ENCODE peak calls at places on chromosomes 13 and 19, in five cellular contexts. C is astrocyte of the spinal cord, A is suprapubic skin, L is AG04450, V is H1. S is an unnamed sample.

GRCh38 chr19:7294571-7295212 is 478 bp upstream of the INSR start:
- DNase-seq in V (peak; percentile 66), C (peak; percentile 14), A (peak; percentile 81), L (no peak), S (peak; percentile 83)

GRCh38 chr13:25329706-25330105 is 28.3 kb downstream of the NUP58 start:
- DNase-seq in V (no peak), A (no peak), L (no peak), C (no peak), S (no peak)

GRCh38 chr13:99307648-99308339 is 595 bp upstream of the GPR183 start:
- DNase-seq in L (no peak), V (no peak), A (no peak), C (peak; percentile 74), S (peak; percentile 54)

GRCh38 chr19:29663861-29664752 is 1.2 kb upstream of the PLEKHF1 start:
- DNase-seq in L (no peak), C (peak; percentile 36), A (peak; percentile 65), V (no peak), S (no peak)

GRCh38 chr19:27986299-27986698 is 1226.7 kb downstream of the UQCRFS1 start:
- DNase-seq in L (no peak), V (no peak), A (no peak), C (no peak), S (no peak)

GRCh38 chr13:40145139-40145538 is 489.7 kb downstream of the COG6 start:
- DNase-seq in V (no peak), C (no peak), A (no peak), L (no peak), S (no peak)

GRCh38 chr13:40430234-40430633 is 236.2 kb downstream of the FOXO1 start:
- DNase-seq in L (no peak), A (no peak), V (no peak), C (no peak), S (peak; percentile 63)

GRCh38 chr13:72638059-72638815 is 89.2 kb downstream of the MZT1 start:
- DNase-seq in C (peak; percentile 14), L (no peak), A (no peak), V (no peak), S (no peak)

GRCh38 chr19:17775245-17775927 is 19.6 kb upstream of the B3GNT3 start:
- DNase-seq in C (no peak), L (no peak), V (peak; percentile 92), A (no peak), S (peak; percentile 25)

GRCh38 chr13:20492641-20493040 is 33.0 kb downstream of the CRYL1 start:
- DNase-seq in A (no peak), C (no peak), V (peak; percentile 58), L (no peak), S (no peak)

GRCh38 chr13:74218291-74218690 is 84.1 kb upstream of the KLF12 start:
- DNase-seq in L (no peak), A (no peak), V (no peak), C (no peak), S (no peak)

GRCh38 chr19:12838182-12838890 is at the start of gene MAST1:
- DNase-seq in C (no peak), L (no peak), V (peak; percentile 86), A (no peak), S (peak; percentile 49)

GRCh38 chr19:2478324-2478755 is 2.4 kb downstream of the GADD45B start:
- DNase-seq in C (peak; percentile 71), V (peak; percentile 72), A (peak; percentile 89), L (no peak), S (peak; percentile 88)

GRCh38 chr13:114309086-114309485 is 5.2 kb upstream of the CHAMP1 start:
- DNase-seq in V (no peak), C (no peak), L (no peak), A (no peak), S (no peak)

GRCh38 chr13:93080587-93080986 is 146.0 kb upstream of the GPC6 start:
- DNase-seq in L (no peak), C (peak; percentile 57), A (no peak), V (no peak), S (no peak)

GRCh38 chr13:31965361-31966066 is 66.1 kb upstream of the FRY start:
- DNase-seq in V (no peak), L (no peak), C (peak; percentile 67), A (no peak), S (peak; percentile 30)

GRCh38 chr13:100290165-100290801 is 201.4 kb downstream of the PCCA start:
- DNase-seq in V (no peak), L (peak; percentile 11), A (no peak), C (peak; percentile 27), S (no peak)

GRCh38 chr13:76016799-76017198 is 380.7 kb downstream of the LMO7 start:
- DNase-seq in V (peak; percentile 73), A (no peak), C (peak; percentile 18), L (no peak), S (peak; percentile 20)

GRCh38 chr19:41853768-41854167 is 6.3 kb upstream of the RPS19 start:
- DNase-seq in C (no peak), V (no peak), A (no peak), L (no peak), S (no peak)

GRCh38 chr13:114320065-114320464 is 5.8 kb downstream of the CHAMP1 start:
- DNase-seq in C (no peak), A (no peak), V (no peak), L (no peak), S (no peak)

GRCh38 chr13:79079351-79079839 is 326.7 kb downstream of the RBM26 start:
- DNase-seq in A (no peak), L (no peak), C (no peak), V (no peak), S (no peak)
- TF ChIP-seq CTCF in A (no peak), L (no peak), C (no peak), V (peak; percentile 26), S (no peak)

DNA sequence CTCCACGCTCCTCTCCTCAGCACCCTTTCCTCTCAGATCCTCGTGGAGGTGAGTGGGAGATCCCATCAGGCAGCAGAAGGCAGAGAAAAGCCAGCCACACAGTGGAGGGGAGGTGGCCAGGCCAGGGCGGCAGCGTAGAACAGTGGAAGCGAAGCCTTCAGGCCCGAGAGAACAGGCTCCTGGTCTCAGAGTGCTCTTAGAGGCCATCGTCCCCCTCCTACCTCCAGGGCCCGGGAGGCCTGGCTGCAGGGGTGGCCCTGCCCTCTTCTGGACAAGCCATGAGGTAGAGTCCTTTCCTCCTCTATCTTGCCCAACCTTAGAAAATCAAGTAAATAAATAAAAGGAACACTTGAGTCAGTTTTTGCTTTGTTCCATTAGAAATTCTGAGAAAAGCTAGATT is 202.0 kb downstream of the KATNAL1 start:
- DNase-seq in C (no peak), V (peak; percentile 53), A (no peak), L (no peak), S (peak; percentile 52)
- TF ChIP-seq CTCF in C (peak; percentile 9), V (peak; percentile 34), A (no peak), L (no peak), S (peak; percentile 28)

DNA sequence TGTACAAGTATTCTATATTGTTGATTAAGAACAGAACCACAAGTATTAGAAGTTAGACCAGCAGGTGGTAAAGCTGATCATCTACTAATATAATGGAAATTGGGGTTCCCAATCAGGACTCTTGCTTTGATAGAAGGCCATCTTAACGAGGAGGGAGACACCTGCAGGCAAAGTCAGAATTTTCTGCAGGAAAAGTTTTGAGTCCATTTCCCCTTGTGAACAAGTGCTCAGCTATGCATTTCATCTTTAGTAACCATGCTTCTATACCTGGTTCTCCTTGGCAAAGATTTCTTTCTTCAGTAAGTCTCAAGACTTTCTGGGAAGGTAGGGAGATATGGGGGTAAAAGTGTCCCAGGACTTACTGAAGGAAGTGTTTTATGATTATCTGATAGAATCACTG is 36.1 kb upstream of the USPL1 start:
- DNase-seq in L (no peak), A (no peak), V (no peak), C (no peak), S (no peak)
- TF ChIP-seq CTCF in L (peak; percentile 29), A (no peak), V (peak; percentile 56), C (peak; percentile 42), S (peak; percentile 24)

GRCh38 chr13:110877737-110878136 is 37.1 kb downstream of the ANKRD10 start:
- DNase-seq in C (no peak), L (no peak), V (no peak), A (no peak), S (no peak)
- TF ChIP-seq CTCF in C (no peak), L (no peak), V (no peak), A (no peak), S (no peak)

DNA sequence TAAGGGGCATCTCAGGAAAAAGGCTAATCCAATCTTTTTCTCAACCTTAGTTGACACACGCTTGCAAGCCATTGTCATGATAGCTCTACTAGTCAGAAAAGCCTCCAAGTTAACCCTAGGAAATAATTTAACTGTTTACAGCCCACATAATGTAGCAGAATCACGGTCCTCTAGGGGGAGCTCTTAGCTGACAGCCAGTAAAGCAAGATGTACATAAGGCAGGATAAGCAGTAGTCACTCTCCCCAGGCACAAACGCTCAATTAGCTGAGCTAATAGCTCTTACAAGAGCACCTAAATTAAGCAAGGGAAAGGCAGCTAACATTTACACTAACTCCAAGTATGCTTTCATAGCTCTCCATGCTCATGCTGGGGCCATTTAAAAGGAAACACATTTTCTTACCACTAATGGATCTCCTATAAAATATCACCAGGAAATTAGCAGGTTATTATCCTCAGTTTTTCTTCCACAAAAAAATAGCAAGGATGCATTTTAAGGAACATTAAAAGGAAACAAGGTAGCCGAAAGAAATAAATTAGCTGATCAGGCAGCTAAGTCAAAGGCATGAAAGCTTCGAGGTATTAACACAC is 33.7 kb upstream of the ZSCAN5A start:
- DNase-seq in C (no peak), V (peak; percentile 46), L (no peak), A (no peak), S (no peak)
- TF ChIP-seq CTCF in C (peak; percentile 9), V (peak; percentile 72), L (peak; percentile 27), A (no peak), S (no peak)

GRCh38 chr13:27280841-27281240 is 10.2 kb downstream of the RASL11A start:
- DNase-seq in V (no peak), L (no peak), A (no peak), C (no peak), S (no peak)

GRCh38 chr13:27283906-27284523 is 13.4 kb downstream of the RASL11A start:
- DNase-seq in A (no peak), V (no peak), L (no peak), C (no peak), S (peak; percentile 50)

GRCh38 chr13:27279506-27279905 is 8.9 kb downstream of the RASL11A start:
- DNase-seq in A (no peak), C (no peak), L (no peak), V (no peak), S (no peak)

GRCh38 chr13:27280009-27280646 is 9.5 kb downstream of the RASL11A start:
- DNase-seq in L (no peak), V (no peak), A (no peak), C (peak; percentile 45), S (no peak)

DNA sequence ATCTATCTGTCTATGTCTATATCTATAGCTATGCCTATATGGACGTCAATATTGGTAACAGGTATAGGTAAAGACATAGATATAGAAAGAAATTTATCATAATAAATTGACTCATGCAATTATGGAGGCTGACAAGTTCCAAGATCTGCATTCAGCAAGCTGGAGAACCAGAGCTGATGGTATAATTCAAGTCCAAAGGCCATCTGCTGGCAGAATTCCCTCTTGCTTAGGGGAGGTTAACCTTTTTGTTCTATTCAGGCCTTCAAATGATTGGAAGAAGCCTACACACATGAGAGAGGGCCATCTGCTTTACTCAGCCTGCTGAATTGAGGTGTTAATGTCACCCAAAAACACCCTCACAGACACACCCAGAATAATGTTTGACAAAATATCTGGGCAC is 10.8 kb downstream of the RASL11A start:
- DNase-seq in C (no peak), L (no peak), A (no peak), V (no peak), S (no peak)
- TF ChIP-seq CTCF in C (no peak), L (no peak), A (no peak), V (no peak), S (no peak)

GRCh38 chr13:105329359-105329758 is 1206.1 kb downstream of the EFNB2 start:
- DNase-seq in C (no peak), L (no peak), V (no peak), A (no peak), S (no peak)
- TF ChIP-seq CTCF in C (no peak), L (no peak), V (no peak), A (no peak), S (no peak)